ENCODE peak calls at places on chromosomes 1 and 21, in four cellular contexts. One of them, this sample, is unnamed.

GRCh38 chr21:35720065-35720810 is 340.1 kb downstream of the SETD4 start:
- DNase-seq in fibroblast of the aortic adventitia: no peak
- DNase-seq in lower lobe of right lung: no peak
- DNase-seq in HCT116: no peak
- DNase-seq in this sample: no peak

GRCh38 chr1:167627865-167628641 is 2.0 kb upstream of the RCSD1 start:
- DNase-seq in lower lobe of right lung: no peak
- DNase-seq in fibroblast of the aortic adventitia: no peak
- DNase-seq in HCT116: no peak
- DNase-seq in this sample: no peak

GRCh38 chr1:84146375-84147032 is 2.4 kb downstream of the PRKACB start:
- DNase-seq in fibroblast of the aortic adventitia: peak
- DNase-seq in HCT116: peak
- DNase-seq in lower lobe of right lung: no peak
- DNase-seq in this sample: peak

GRCh38 chr1:30759718-30760281 is 2.2 kb upstream of the LAPTM5 start:
- DNase-seq in fibroblast of the aortic adventitia: no peak
- DNase-seq in HCT116: no peak
- DNase-seq in lower lobe of right lung: no peak
- DNase-seq in this sample: no peak

GRCh38 chr1:145963218-145964019 is 956 bp downstream of the ANKRD34A start:
- DNase-seq in lower lobe of right lung: no peak
- DNase-seq in HCT116: no peak
- DNase-seq in fibroblast of the aortic adventitia: peak
- DNase-seq in this sample: peak

GRCh38 chr1:176602388-176603004 is 139.5 kb downstream of the PAPPA2 start:
- DNase-seq in lower lobe of right lung: no peak
- DNase-seq in HCT116: no peak
- DNase-seq in fibroblast of the aortic adventitia: peak
- DNase-seq in this sample: no peak

GRCh38 chr1:22826630-22827580 is 116.3 kb downstream of the EPHB2 start:
- DNase-seq in fibroblast of the aortic adventitia: peak
- DNase-seq in HCT116: no peak
- DNase-seq in lower lobe of right lung: no peak
- DNase-seq in this sample: no peak

GRCh38 chr21:43339668-43340067 is 87.3 kb downstream of the SIK1 start:
- DNase-seq in lower lobe of right lung: no peak
- DNase-seq in HCT116: no peak
- DNase-seq in fibroblast of the aortic adventitia: no peak
- DNase-seq in this sample: no peak

GRCh38 chr1:55412060-55412459 is 196.9 kb upstream of the USP24 start:
- DNase-seq in fibroblast of the aortic adventitia: no peak
- DNase-seq in lower lobe of right lung: no peak
- DNase-seq in HCT116: no peak
- DNase-seq in this sample: no peak

GRCh38 chr1:51754666-51755065 is 123.9 kb downstream of the NRDC start:
- DNase-seq in fibroblast of the aortic adventitia: no peak
- DNase-seq in lower lobe of right lung: no peak
- DNase-seq in HCT116: no peak
- DNase-seq in this sample: no peak

GRCh38 chr1:81233591-81233990 is 567.1 kb upstream of the ADGRL2 start:
- DNase-seq in lower lobe of right lung: no peak
- DNase-seq in fibroblast of the aortic adventitia: no peak
- DNase-seq in HCT116: no peak
- DNase-seq in this sample: no peak

GRCh38 chr1:147264158-147264768 is 21.8 kb downstream of the CHD1L start:
- DNase-seq in HCT116: no peak
- DNase-seq in lower lobe of right lung: no peak
- DNase-seq in fibroblast of the aortic adventitia: peak
- DNase-seq in this sample: peak

GRCh38 chr1:36653850-36654249 is 171.1 kb upstream of the CSF3R start:
- DNase-seq in HCT116: no peak
- DNase-seq in fibroblast of the aortic adventitia: peak
- DNase-seq in lower lobe of right lung: no peak
- DNase-seq in this sample: peak

GRCh38 chr1:246092136-246092535 is 414.9 kb downstream of the SMYD3 start:
- DNase-seq in HCT116: no peak
- DNase-seq in lower lobe of right lung: no peak
- DNase-seq in fibroblast of the aortic adventitia: no peak
- DNase-seq in this sample: no peak

GRCh38 chr1:58434181-58434580 is 112.3 kb downstream of the OMA1 start:
- DNase-seq in lower lobe of right lung: no peak
- DNase-seq in HCT116: no peak
- DNase-seq in fibroblast of the aortic adventitia: no peak
- DNase-seq in this sample: no peak

GRCh38 chr1:194281372-194281771 is 1095.0 kb upstream of the B3GALT2 start:
- DNase-seq in lower lobe of right lung: no peak
- DNase-seq in fibroblast of the aortic adventitia: no peak
- DNase-seq in HCT116: no peak
- DNase-seq in this sample: no peak

GRCh38 chr1:246447501-246447900 is 59.6 kb downstream of the SMYD3 start:
- DNase-seq in HCT116: no peak
- DNase-seq in lower lobe of right lung: no peak
- DNase-seq in fibroblast of the aortic adventitia: peak
- DNase-seq in this sample: peak

GRCh38 chr1:114032271-114033218 is 53.3 kb downstream of the OLFML3 start:
- DNase-seq in fibroblast of the aortic adventitia: peak
- DNase-seq in HCT116: no peak
- DNase-seq in lower lobe of right lung: no peak
- DNase-seq in this sample: peak

GRCh38 chr1:3483801-3484444 is 29.5 kb downstream of the ARHGEF16 start:
- DNase-seq in HCT116: no peak
- DNase-seq in fibroblast of the aortic adventitia: no peak
- DNase-seq in lower lobe of right lung: no peak
- DNase-seq in this sample: peak

GRCh38 chr1:223802032-223802431 is 43.7 kb downstream of the TP53BP2 start:
- DNase-seq in fibroblast of the aortic adventitia: no peak
- DNase-seq in HCT116: no peak
- DNase-seq in lower lobe of right lung: no peak
- DNase-seq in this sample: no peak

GRCh38 chr1:229582011-229582694 is 23.6 kb upstream of the ABCB10 start:
- DNase-seq in HCT116: no peak
- DNase-seq in lower lobe of right lung: peak
- DNase-seq in fibroblast of the aortic adventitia: no peak
- DNase-seq in this sample: no peak

GRCh38 chr1:40663324-40664166 is 1.9 kb downstream of the RIMS3 start:
- DNase-seq in lower lobe of right lung: no peak
- DNase-seq in fibroblast of the aortic adventitia: no peak
- DNase-seq in HCT116: no peak
- DNase-seq in this sample: no peak

GRCh38 chr1:100440075-100440809 is 87.9 kb downstream of the CDC14A start:
- DNase-seq in fibroblast of the aortic adventitia: no peak
- DNase-seq in lower lobe of right lung: no peak
- DNase-seq in HCT116: no peak
- DNase-seq in this sample: no peak

GRCh38 chr1:243475966-243476365 is 220.1 kb downstream of the SDCCAG8 start:
- DNase-seq in lower lobe of right lung: no peak
- DNase-seq in HCT116: no peak
- DNase-seq in fibroblast of the aortic adventitia: peak
- DNase-seq in this sample: no peak

GRCh38 chr1:20717452-20718342 is at the start of gene KIF17:
- DNase-seq in HCT116: no peak
- DNase-seq in lower lobe of right lung: peak
- DNase-seq in fibroblast of the aortic adventitia: peak
- DNase-seq in this sample: peak

GRCh38 chr1:109704173-109704572 is 7.9 kb upstream of the GSTM5 start:
- DNase-seq in HCT116: no peak
- DNase-seq in lower lobe of right lung: no peak
- DNase-seq in fibroblast of the aortic adventitia: no peak
- DNase-seq in this sample: no peak

GRCh38 chr1:110677016-110677415 is 2.3 kb upstream of the KCNA3 start:
- DNase-seq in lower lobe of right lung: no peak
- DNase-seq in fibroblast of the aortic adventitia: no peak
- DNase-seq in HCT116: no peak
- DNase-seq in this sample: no peak

GRCh38 chr1:152115344-152115743 is at the start of gene TCHH:
- DNase-seq in fibroblast of the aortic adventitia: no peak
- DNase-seq in HCT116: no peak
- DNase-seq in lower lobe of right lung: no peak
- DNase-seq in this sample: no peak

DNA sequence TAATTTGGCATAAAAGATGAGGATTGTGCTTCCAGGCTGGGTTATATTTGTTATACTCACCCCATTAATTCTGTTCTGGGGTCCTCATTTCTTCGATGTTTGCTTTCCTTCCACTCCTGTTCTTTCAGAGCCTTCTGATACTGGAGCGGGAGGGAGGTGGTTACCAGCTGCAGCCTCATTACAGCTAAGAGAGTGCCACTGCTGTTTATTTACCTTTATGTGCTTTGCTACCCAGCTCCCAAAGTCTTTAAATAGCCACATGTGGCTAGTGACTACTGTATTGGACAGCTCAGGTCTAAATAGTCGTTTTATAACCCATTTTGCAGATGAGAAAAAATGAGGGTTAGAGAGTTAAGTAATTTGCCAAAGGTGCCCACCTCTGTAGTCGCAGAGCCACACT is 25.1 kb downstream of the PLEKHM2 start:
- DNase-seq in HCT116: no peak
- DNase-seq in lower lobe of right lung: no peak
- DNase-seq in fibroblast of the aortic adventitia: no peak
- DNase-seq in this sample: no peak
- H3K4me3 ChIP-seq in HCT116: no peak
- H3K4me3 ChIP-seq in lower lobe of right lung: no peak
- H3K4me3 ChIP-seq in fibroblast of the aortic adventitia: no peak
- H3K4me3 ChIP-seq in this sample: no peak

DNA sequence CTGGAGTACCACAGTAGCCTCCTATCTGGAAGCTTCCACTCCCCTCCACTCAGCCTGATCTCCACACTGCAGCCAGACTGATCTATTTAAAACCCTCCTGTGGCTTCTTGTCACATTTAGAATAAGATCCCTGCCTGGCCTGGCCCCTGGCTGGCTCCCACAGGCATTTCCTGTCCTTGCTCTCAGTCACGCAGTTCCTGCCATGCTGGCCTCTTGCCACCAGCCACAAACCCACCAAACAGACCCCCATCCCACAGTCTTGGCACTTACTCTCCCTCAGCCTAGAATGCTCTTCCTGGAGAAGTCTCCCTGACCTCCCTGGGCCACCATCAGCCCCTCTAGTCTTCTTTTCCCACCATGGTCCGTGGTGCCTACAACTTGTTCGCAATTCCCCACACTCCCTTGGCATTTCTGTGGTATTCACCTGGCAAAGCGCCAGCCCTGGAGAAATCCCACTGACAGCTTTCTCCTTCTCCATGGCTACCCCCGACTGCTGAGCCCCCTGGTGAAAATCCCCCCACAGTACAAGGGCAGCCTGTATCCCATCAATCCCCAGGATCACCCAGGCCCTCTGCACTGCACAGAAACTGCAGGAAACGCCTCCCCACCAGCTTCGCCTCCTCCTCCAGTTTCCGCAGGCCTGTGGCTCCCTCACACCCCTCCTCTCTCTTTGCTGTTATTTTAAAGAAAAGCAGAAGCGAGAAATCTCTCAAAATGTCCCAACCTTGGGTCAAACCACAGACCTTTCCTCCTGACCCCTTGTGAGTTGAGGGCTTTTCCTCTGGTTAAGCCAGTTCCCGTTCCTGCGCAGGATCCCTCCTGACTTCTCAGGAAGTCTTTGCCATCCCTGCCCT is 94.5 kb downstream of the SYT2 start:
- DNase-seq in HCT116: no peak
- DNase-seq in lower lobe of right lung: no peak
- DNase-seq in fibroblast of the aortic adventitia: peak
- DNase-seq in this sample: peak
- H3K4me3 ChIP-seq in HCT116: no peak
- H3K4me3 ChIP-seq in lower lobe of right lung: no peak
- H3K4me3 ChIP-seq in fibroblast of the aortic adventitia: no peak
- H3K4me3 ChIP-seq in this sample: no peak

GRCh38 chr1:239388578-239388977 is 2.2 kb downstream of the CHRM3 start:
- DNase-seq in HCT116: no peak
- DNase-seq in lower lobe of right lung: no peak
- DNase-seq in fibroblast of the aortic adventitia: no peak
- DNase-seq in this sample: no peak
- H3K4me3 ChIP-seq in HCT116: no peak
- H3K4me3 ChIP-seq in lower lobe of right lung: no peak
- H3K4me3 ChIP-seq in fibroblast of the aortic adventitia: no peak
- H3K4me3 ChIP-seq in this sample: peak

DNA sequence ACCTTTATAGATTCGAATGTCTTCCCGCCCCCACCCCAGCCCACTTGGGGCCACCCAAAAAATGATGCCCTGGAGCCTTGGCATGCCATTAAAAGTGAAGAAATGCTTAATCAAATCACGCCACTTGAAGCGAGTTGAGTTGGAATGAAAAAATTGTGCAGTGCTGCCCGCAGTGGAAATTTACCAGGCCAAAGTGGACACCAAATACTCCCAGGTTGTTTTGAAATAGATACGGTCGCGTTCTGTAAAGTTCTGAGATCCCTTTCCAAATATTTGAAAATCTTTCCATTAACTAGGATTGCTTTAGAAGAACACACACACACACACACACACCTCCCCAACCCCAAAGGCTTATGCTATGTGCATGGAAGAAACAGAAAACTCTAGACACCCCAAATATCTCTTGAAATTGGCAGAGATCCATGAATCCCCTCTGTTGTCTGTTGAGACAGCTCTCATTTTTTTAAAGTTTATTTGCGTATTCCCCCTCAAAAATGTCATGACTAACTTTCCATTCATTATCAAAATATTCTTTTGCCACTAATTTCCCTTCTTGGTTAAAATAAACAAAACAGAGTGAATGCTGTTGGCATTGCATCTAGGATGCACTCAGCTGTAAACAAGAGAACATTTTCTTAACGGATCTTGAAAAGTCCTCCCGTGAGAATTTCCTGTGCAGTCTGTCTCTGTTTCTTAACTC is 142.3 kb upstream of the KCNE2 start:
- DNase-seq in HCT116: no peak
- DNase-seq in fibroblast of the aortic adventitia: no peak
- DNase-seq in lower lobe of right lung: no peak
- DNase-seq in this sample: no peak
- H3K4me3 ChIP-seq in HCT116: no peak
- H3K4me3 ChIP-seq in fibroblast of the aortic adventitia: no peak
- H3K4me3 ChIP-seq in lower lobe of right lung: no peak
- H3K4me3 ChIP-seq in this sample: no peak

DNA sequence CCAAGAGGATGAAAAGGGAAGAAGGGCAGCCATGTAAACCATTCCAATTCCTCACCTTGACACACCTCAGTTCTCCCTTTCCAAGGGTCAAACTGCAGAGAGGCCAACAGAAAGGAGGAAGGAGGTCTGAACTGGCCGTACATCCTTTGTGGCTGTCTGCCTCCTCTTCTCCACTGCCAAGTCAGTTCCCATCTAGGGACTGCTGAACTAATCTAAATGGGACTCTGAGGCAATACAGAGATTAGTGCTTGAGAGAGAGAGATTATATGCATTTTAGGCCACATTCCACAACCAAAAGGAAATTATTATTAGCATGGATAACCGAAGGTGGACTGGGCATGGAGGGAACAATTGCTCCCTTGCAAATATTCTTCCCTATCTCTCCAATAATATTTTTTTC is 2.7 kb downstream of the ARHGEF11 start:
- DNase-seq in HCT116: no peak
- DNase-seq in lower lobe of right lung: no peak
- DNase-seq in fibroblast of the aortic adventitia: peak
- DNase-seq in this sample: peak
- H3K4me3 ChIP-seq in HCT116: no peak
- H3K4me3 ChIP-seq in lower lobe of right lung: peak
- H3K4me3 ChIP-seq in fibroblast of the aortic adventitia: peak
- H3K4me3 ChIP-seq in this sample: peak

This sample was measured in foreskin fibroblast.